ENCODE peak calls at places on chromosomes 4 and X, in five cellular contexts. One of them, this sample, is unnamed.
A peak's percentile ranks its signal among the peaks of the same experiment; 100 is the strongest.

GRCh38 chrX:143837444-143837843 is 46.4 kb upstream of the UBE2NL start:
- DNase-seq in thoracic aorta: no peak
- DNase-seq in aorta: no peak
- DNase-seq in CD4-positive, CD25-positive, alpha-beta regulatory T cell: no peak
- DNase-seq in cardiac muscle cell: no peak
- DNase-seq in this sample: no peak

GRCh38 chrX:41333744-41333993 is 293 bp upstream of the DDX3X start:
- DNase-seq in thoracic aorta: peak; percentile 5
- DNase-seq in aorta: no peak
- DNase-seq in CD4-positive, CD25-positive, alpha-beta regulatory T cell: no peak
- DNase-seq in cardiac muscle cell: peak; percentile 88
- DNase-seq in this sample: no peak

GRCh38 chrX:38856670-38857069 is 55.4 kb downstream of the MID1IP1 start:
- DNase-seq in thoracic aorta: no peak
- DNase-seq in aorta: no peak
- DNase-seq in CD4-positive, CD25-positive, alpha-beta regulatory T cell: no peak
- DNase-seq in cardiac muscle cell: no peak
- DNase-seq in this sample: no peak

GRCh38 chr4:101993002-101993840 is 202.7 kb downstream of the BANK1 start:
- DNase-seq in thoracic aorta: no peak
- DNase-seq in aorta: no peak
- DNase-seq in CD4-positive, CD25-positive, alpha-beta regulatory T cell: no peak
- DNase-seq in cardiac muscle cell: peak; percentile 28
- DNase-seq in this sample: no peak

GRCh38 chr4:52098618-52099017 is 47.5 kb downstream of the SPATA18 start:
- DNase-seq in thoracic aorta: no peak
- DNase-seq in aorta: no peak
- DNase-seq in CD4-positive, CD25-positive, alpha-beta regulatory T cell: no peak
- DNase-seq in cardiac muscle cell: no peak
- DNase-seq in this sample: no peak

GRCh38 chr4:130995988-130996387 is 1900.0 kb downstream of the C4orf33 start:
- DNase-seq in thoracic aorta: no peak
- DNase-seq in aorta: no peak
- DNase-seq in CD4-positive, CD25-positive, alpha-beta regulatory T cell: no peak
- DNase-seq in cardiac muscle cell: no peak
- DNase-seq in this sample: no peak

GRCh38 chr4:67684839-67685531 is 16.0 kb downstream of the UBA6 start:
- DNase-seq in thoracic aorta: no peak
- DNase-seq in aorta: no peak
- DNase-seq in CD4-positive, CD25-positive, alpha-beta regulatory T cell: no peak
- DNase-seq in cardiac muscle cell: peak; percentile 12
- DNase-seq in this sample: no peak

GRCh38 chrX:108072746-108073145 is 18.6 kb downstream of the PSMD10 start:
- DNase-seq in thoracic aorta: no peak
- DNase-seq in aorta: no peak
- DNase-seq in CD4-positive, CD25-positive, alpha-beta regulatory T cell: no peak
- DNase-seq in cardiac muscle cell: no peak
- DNase-seq in this sample: no peak

GRCh38 chr4:161577604-161578301 is 586.0 kb downstream of the FSTL5 start:
- DNase-seq in thoracic aorta: no peak
- DNase-seq in aorta: no peak
- DNase-seq in CD4-positive, CD25-positive, alpha-beta regulatory T cell: no peak
- DNase-seq in cardiac muscle cell: peak; percentile 72
- DNase-seq in this sample: no peak

GRCh38 chr4:2494992-2495391 is 26.1 kb downstream of the RNF4 start:
- DNase-seq in thoracic aorta: no peak
- DNase-seq in aorta: peak; percentile 35
- DNase-seq in CD4-positive, CD25-positive, alpha-beta regulatory T cell: no peak
- DNase-seq in cardiac muscle cell: peak; percentile 33
- DNase-seq in this sample: no peak

GRCh38 chr4:2497324-2497723 is 28.4 kb downstream of the RNF4 start:
- DNase-seq in thoracic aorta: no peak
- DNase-seq in aorta: no peak
- DNase-seq in CD4-positive, CD25-positive, alpha-beta regulatory T cell: no peak
- DNase-seq in cardiac muscle cell: no peak
- DNase-seq in this sample: no peak

GRCh38 chr4:2500547-2500946 is 31.6 kb downstream of the RNF4 start:
- DNase-seq in thoracic aorta: no peak
- DNase-seq in aorta: no peak
- DNase-seq in CD4-positive, CD25-positive, alpha-beta regulatory T cell: no peak
- DNase-seq in cardiac muscle cell: no peak
- DNase-seq in this sample: no peak

GRCh38 chr4:2501034-2501594 is 32.2 kb downstream of the RNF4 start:
- DNase-seq in thoracic aorta: no peak
- DNase-seq in aorta: no peak
- DNase-seq in CD4-positive, CD25-positive, alpha-beta regulatory T cell: no peak
- DNase-seq in cardiac muscle cell: no peak
- DNase-seq in this sample: no peak

DNA sequence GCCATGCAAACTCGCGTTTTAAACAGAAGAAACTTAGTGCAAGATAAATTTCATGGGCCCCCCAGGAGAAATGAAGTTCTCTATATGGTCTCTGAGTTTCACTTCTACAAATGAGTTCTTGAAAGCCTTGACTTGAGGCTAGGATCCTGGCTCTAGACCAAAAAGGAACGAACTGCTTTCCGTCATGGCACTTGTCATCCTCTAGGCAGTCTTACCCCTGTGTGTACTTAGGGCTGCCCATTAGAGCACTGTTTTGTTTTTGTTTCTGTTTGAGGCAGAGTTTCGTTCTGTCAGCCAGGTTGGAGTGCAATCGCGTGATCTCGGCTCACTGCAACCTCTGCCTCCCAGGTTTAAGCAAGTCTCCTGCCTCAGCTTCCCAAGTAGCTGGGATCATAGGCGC is 29.0 kb downstream of the RNF4 start:
- DNase-seq in thoracic aorta: no peak
- DNase-seq in aorta: no peak
- DNase-seq in CD4-positive, CD25-positive, alpha-beta regulatory T cell: no peak
- DNase-seq in cardiac muscle cell: no peak
- DNase-seq in this sample: no peak
- H3K27ac ChIP-seq in thoracic aorta: no peak overlapping the region
- H3K27ac ChIP-seq in aorta: no peak overlapping the region
- H3K27ac ChIP-seq in CD4-positive, CD25-positive, alpha-beta regulatory T cell: no peak overlapping the region
- H3K27ac ChIP-seq in cardiac muscle cell: peak overlapping the region; percentile 22
- H3K27ac ChIP-seq in this sample: no peak overlapping the region

GRCh38 chrX:349196-349595 is 30.6 kb upstream of the GTPBP6 start:
- DNase-seq in thoracic aorta: no peak
- DNase-seq in aorta: peak; percentile 62
- DNase-seq in CD4-positive, CD25-positive, alpha-beta regulatory T cell: no peak
- DNase-seq in cardiac muscle cell: peak; percentile 13
- DNase-seq in this sample: no peak
- H3K27ac ChIP-seq in thoracic aorta: no peak overlapping the region
- H3K27ac ChIP-seq in aorta: no peak overlapping the region
- H3K27ac ChIP-seq in CD4-positive, CD25-positive, alpha-beta regulatory T cell: no peak overlapping the region
- H3K27ac ChIP-seq in cardiac muscle cell: peak overlapping the region; percentile 75
- H3K27ac ChIP-seq in this sample: no peak overlapping the region

DNA sequence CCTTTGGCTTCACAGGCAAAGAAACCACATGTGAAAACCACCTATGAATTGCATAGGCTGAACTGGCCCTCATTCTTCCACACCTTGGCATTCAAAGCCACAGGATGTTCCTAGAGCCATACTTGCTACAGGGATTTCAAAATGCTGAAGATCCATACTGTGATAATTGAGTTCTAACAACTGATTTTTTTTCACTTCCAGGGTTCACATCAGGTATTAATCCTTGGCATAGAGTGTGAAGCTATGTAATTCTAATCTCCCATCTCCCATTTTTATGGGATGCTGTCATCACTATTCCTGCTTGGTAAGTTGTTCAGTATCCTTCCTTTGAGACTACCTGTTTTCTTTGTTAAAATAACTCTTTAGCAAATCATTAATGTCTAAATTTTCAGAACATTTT is 1569.2 kb upstream of the ADGRL3 start:
- DNase-seq in thoracic aorta: no peak
- DNase-seq in aorta: no peak
- DNase-seq in CD4-positive, CD25-positive, alpha-beta regulatory T cell: no peak
- DNase-seq in cardiac muscle cell: no peak
- DNase-seq in this sample: no peak
- H3K27ac ChIP-seq in thoracic aorta: no peak overlapping the region
- H3K27ac ChIP-seq in aorta: no peak overlapping the region
- H3K27ac ChIP-seq in CD4-positive, CD25-positive, alpha-beta regulatory T cell: no peak overlapping the region
- H3K27ac ChIP-seq in cardiac muscle cell: no peak overlapping the region
- H3K27ac ChIP-seq in this sample: no peak overlapping the region

GRCh38 chrX:10174810-10175209 is 18.0 kb downstream of the CLCN4 start:
- DNase-seq in thoracic aorta: no peak
- DNase-seq in aorta: no peak
- DNase-seq in CD4-positive, CD25-positive, alpha-beta regulatory T cell: no peak
- DNase-seq in cardiac muscle cell: no peak
- DNase-seq in this sample: no peak

GRCh38 chrX:10177004-10177396 is 20.2 kb downstream of the CLCN4 start:
- DNase-seq in thoracic aorta: no peak
- DNase-seq in aorta: no peak
- DNase-seq in CD4-positive, CD25-positive, alpha-beta regulatory T cell: no peak
- DNase-seq in cardiac muscle cell: no peak
- DNase-seq in this sample: no peak

GRCh38 chrX:10176121-10177003 is 19.6 kb downstream of the CLCN4 start:
- DNase-seq in thoracic aorta: no peak
- DNase-seq in aorta: no peak
- DNase-seq in CD4-positive, CD25-positive, alpha-beta regulatory T cell: no peak
- DNase-seq in cardiac muscle cell: no peak
- DNase-seq in this sample: no peak

GRCh38 chrX:10174051-10174450 is 17.3 kb downstream of the CLCN4 start:
- DNase-seq in thoracic aorta: no peak
- DNase-seq in aorta: no peak
- DNase-seq in CD4-positive, CD25-positive, alpha-beta regulatory T cell: no peak
- DNase-seq in cardiac muscle cell: no peak
- DNase-seq in this sample: no peak

DNA sequence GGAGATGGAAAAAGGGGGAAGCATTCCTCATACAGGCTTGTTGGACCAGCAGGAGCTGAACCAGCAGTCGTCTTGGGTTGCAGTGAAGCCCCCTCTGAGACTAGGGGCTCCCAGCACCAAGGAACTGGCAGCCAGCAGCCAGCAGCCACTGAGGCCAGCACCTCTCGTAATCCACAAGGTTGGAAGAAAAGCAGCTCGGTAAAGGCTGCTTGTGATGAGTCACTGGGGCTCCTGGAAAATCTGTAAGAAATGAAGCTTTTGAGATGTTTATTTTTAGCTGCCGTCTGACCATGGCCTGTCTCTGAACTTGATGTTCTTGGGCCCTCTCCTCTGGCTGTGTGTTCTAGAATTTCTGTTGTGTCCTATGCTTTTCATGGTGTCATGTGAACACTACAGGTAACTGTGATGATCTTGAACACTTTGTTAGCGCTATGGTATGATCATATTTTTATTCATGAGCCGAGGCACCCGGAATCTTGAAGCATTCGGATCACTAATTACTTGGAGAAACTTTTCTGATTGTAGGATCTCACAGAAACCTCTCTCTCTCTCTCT is 18.6 kb downstream of the CLCN4 start:
- DNase-seq in thoracic aorta: no peak
- DNase-seq in aorta: no peak
- DNase-seq in CD4-positive, CD25-positive, alpha-beta regulatory T cell: no peak
- DNase-seq in cardiac muscle cell: peak; percentile 68
- DNase-seq in this sample: no peak
- H3K27ac ChIP-seq in thoracic aorta: peak overlapping the region; percentile 47
- H3K27ac ChIP-seq in aorta: no peak overlapping the region
- H3K27ac ChIP-seq in CD4-positive, CD25-positive, alpha-beta regulatory T cell: no peak overlapping the region
- H3K27ac ChIP-seq in cardiac muscle cell: no peak overlapping the region
- H3K27ac ChIP-seq in this sample: peak overlapping the region; percentile 26

This sample was measured in esophagus squamous epithelium.